ENCODE peak calls at places on chromosomes 5 and 9, in six cellular contexts. P is GM23338, I is cardiac muscle cell, W is ovary, Q is brain microvascular endothelial cell, Z is sigmoid colon. K is an unnamed sample.

GRCh38 chr5:86143837-86144236 is 473.9 kb upstream of the COX7C start:
- DNase-seq in W (no peak), Z (peak; percentile 84), P (no peak), I (no peak), Q (no peak), K (no peak)

GRCh38 chr5:173981362-173981761 is 7.6 kb upstream of the C5orf47 start:
- DNase-seq in P (peak; percentile 58), I (no peak), Z (no peak), W (no peak), Q (no peak), K (no peak)

GRCh38 chr9:70256123-70256551 is 2.6 kb upstream of the SMC5 start:
- DNase-seq in I (peak; percentile 70), Q (peak; percentile 79), W (no peak), P (no peak), Z (no peak), K (peak; percentile 82)

GRCh38 chr5:110361501-110361900 is 365.0 kb downstream of the TMEM232 start:
- DNase-seq in Q (no peak), W (no peak), I (no peak), Z (no peak), P (no peak), K (peak; percentile 82)

GRCh38 chr5:55151923-55152842 is 7.8 kb upstream of the GPX8 start:
- DNase-seq in I (peak; percentile 44), P (no peak), Z (no peak), W (no peak), Q (peak; percentile 42), K (peak; percentile 79)

GRCh38 chr9:110891760-110892159 is 146.5 kb downstream of the LPAR1 start:
- DNase-seq in I (no peak), P (no peak), Z (no peak), W (no peak), Q (no peak), K (peak; percentile 29)

GRCh38 chr5:140362875-140363630 is 3.1 kb downstream of the SLC4A9 start:
- DNase-seq in W (peak; percentile 75), I (peak; percentile 76), Z (peak; percentile 83), P (peak; percentile 96), Q (peak; percentile 55), K (peak; percentile 47)

GRCh38 chr9:28839778-28840430 is 1266.6 kb upstream of the C9orf72 start:
- DNase-seq in Q (no peak), Z (no peak), W (no peak), I (no peak), P (no peak), K (no peak)

GRCh38 chr9:124284940-124285441 is 27.2 kb downstream of the NEK6 start:
- DNase-seq in Z (peak; percentile 82), W (no peak), P (no peak), I (peak; percentile 64), Q (peak; percentile 32), K (peak; percentile 67)

GRCh38 chr9:127129073-127129717 is 6.8 kb upstream of the ANGPTL2 start:
- DNase-seq in W (no peak), Z (peak; percentile 62), Q (no peak), P (no peak), I (no peak), K (no peak)
- H3K4me3 ChIP-seq in W (no peak overlapping the region), Z (no peak overlapping the region), Q (no peak overlapping the region), P (no peak overlapping the region), I (no peak overlapping the region), K (no peak overlapping the region)

DNA sequence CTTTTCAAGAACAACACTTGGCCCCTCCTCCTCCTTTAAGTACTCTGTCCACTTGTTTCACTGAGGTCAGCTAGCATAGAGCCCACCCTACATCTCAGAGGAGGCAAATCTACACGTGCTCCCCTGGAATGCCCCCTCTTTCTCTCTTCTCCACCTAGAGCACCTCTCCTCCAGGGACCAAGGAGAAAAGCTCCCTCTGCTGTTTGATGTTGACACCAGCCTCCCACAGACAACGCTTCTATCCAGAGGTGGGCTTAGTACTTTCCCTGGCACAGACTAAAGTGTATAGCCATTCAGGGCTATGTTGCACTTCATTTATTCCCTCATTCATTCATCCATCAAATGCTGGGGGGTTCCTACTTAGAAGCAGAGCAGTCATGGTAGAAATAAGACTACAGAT is 68.2 kb upstream of the TAF1L start:
- DNase-seq in P (peak; percentile 59), I (peak; percentile 7), W (no peak), Z (no peak), Q (no peak), K (no peak)
- TF ChIP-seq CTCF in P (peak; percentile 78), I (peak; percentile 26), W (no peak), Z (no peak), Q (peak; percentile 27), K (peak; percentile 36)

DNA sequence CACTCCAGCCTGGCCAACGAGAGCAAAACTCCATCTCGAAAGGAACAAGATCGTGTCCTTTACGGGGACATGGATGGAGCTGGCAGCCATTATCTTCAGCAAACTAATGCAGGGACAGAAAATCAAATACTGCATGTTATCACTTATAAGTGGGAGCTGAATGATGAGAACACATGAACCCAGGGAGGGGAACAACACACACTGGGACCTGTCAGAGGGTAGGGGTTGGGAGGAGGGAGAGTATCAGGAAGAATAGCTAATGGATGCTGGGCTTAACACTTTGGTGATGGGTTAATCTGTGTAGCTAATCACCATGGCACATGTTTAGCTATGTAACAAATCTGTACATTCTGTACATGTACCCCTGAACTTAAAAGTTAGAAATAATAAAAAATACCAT is 40.9 kb downstream of the NMUR2 start:
- DNase-seq in Q (no peak), Z (no peak), P (no peak), I (no peak), W (no peak), K (no peak)
- H3K4me3 ChIP-seq in Q (no peak overlapping the region), Z (no peak overlapping the region), P (no peak overlapping the region), I (no peak overlapping the region), W (no peak overlapping the region), K (no peak overlapping the region)

DNA sequence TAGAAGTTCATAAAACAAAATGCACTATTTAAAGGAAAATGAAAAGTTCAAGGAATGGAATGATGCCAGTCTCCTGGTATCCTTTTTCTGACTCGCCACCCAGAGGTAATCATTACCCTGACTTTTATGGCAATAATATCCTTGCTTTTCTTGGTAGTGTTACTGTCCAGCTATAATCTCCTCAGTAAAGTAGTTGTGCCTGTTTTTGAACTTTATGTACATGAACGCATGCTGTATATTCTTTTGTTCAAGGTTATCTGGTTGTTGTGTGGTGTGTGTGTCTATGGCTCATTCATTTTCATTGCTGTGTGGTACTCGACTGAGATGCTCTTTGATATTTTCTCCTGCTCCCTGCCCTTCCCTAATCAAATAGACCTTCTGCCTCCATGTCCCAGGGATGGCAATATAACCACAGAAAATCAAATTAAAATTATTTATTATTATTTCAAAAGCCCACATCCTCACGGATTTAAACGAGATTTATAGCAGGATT is 29.2 kb upstream of the FBP1 start:
- DNase-seq in I (no peak), W (no peak), Z (no peak), P (no peak), Q (no peak), K (no peak)
- TF ChIP-seq CTCF in I (no peak), W (no peak), Z (no peak), P (no peak), Q (no peak), K (no peak)

K was measured in astrocyte of the spinal cord.